ENCODE peak calls at places on chromosomes 1 and 21, in four cellular contexts. S is tibial artery, L is adrenal gland, F is hepatocyte. H is an unnamed sample.

GRCh38 chr1:201468844-201469644 is at the start of gene PHLDA3:
- DNase-seq in S (peak; percentile 96), F (peak; percentile 94), L (peak; percentile 86), H (peak; percentile 92)

GRCh38 chr1:7042322-7043231 is 257.3 kb downstream of the CAMTA1 start:
- DNase-seq in L (no peak), F (peak; percentile 44), S (no peak), H (no peak)

GRCh38 chr1:117581391-117581943 is 24.4 kb upstream of the TENT5C start:
- DNase-seq in L (no peak), F (no peak), S (peak; percentile 53), H (no peak)

GRCh38 chr1:23651069-23651808 is 40.4 kb upstream of the RPL11 start:
- DNase-seq in F (no peak), S (no peak), L (peak; percentile 81), H (no peak)

GRCh38 chr21:42025392-42026071 is 15.4 kb upstream of the ZBTB21 start:
- DNase-seq in F (peak; percentile 28), L (peak; percentile 90), S (peak; percentile 33), H (no peak)

GRCh38 chr1:214354440-214355148 is 73.6 kb downstream of the SMYD2 start:
- DNase-seq in F (no peak), S (no peak), L (no peak), H (no peak)

GRCh38 chr1:101043776-101044175 is 18.2 kb upstream of the DPH5 start:
- DNase-seq in L (no peak), S (no peak), F (peak; percentile 15), H (no peak)

GRCh38 chr1:154943649-154944421 is 7.3 kb upstream of the PMVK start:
- DNase-seq in F (peak; percentile 65), L (no peak), S (no peak), H (no peak)

GRCh38 chr1:207882692-207883091 is 28.2 kb downstream of the CD34 start:
- DNase-seq in F (no peak), L (no peak), S (no peak), H (no peak)

GRCh38 chr1:32272557-32273388 is 19.1 kb upstream of the HDAC1 start:
- DNase-seq in S (no peak), F (no peak), L (no peak), H (no peak)

GRCh38 chr1:31739281-31739853 is 24.8 kb downstream of the ADGRB2 start:
- DNase-seq in F (peak; percentile 32), L (no peak), S (no peak), H (no peak)

GRCh38 chr1:27959792-27960603 is at the start of gene XKR8:
- DNase-seq in L (peak; percentile 74), F (peak; percentile 90), S (peak; percentile 90), H (peak; percentile 88)

GRCh38 chr1:87513270-87513669 is 184.6 kb downstream of the LMO4 start:
- DNase-seq in L (no peak), F (no peak), S (no peak), H (no peak)

GRCh38 chr1:45647248-45648021 is 23.6 kb upstream of the CCDC17 start:
- DNase-seq in L (no peak), F (no peak), S (no peak), H (no peak)

GRCh38 chr1:89060091-89060490 is 4.9 kb downstream of the GBP1 start:
- DNase-seq in S (no peak), F (no peak), L (no peak), H (no peak)

GRCh38 chr21:34073032-34073748 is at the start of the genes MRPS6 and SLC5A3:
- DNase-seq in L (peak; percentile 93), S (peak; percentile 89), F (peak; percentile 96), H (peak; percentile 96)

GRCh38 chr1:173420330-173420806 is 56.8 kb upstream of the PRDX6 start:
- DNase-seq in S (no peak), F (peak; percentile 88), L (peak; percentile 76), H (no peak)

GRCh38 chr1:76501576-76502219 is 365.6 kb upstream of the ST6GALNAC5 start:
- DNase-seq in F (no peak), L (no peak), S (no peak), H (no peak)

GRCh38 chr1:39933956-39934941 is 20.7 kb upstream of the MFSD2A start:
- DNase-seq in F (peak; percentile 94), L (peak; percentile 68), S (peak; percentile 88), H (peak; percentile 94)

GRCh38 chr1:77014396-77014795 is 147.1 kb downstream of the ST6GALNAC5 start:
- DNase-seq in F (no peak), S (no peak), L (no peak), H (no peak)

GRCh38 chr1:62280960-62281465 is 38.2 kb downstream of the KANK4 start:
- DNase-seq in L (no peak), F (no peak), S (no peak), H (no peak)

GRCh38 chr21:22711636-22712035 is 1713.4 kb downstream of the NCAM2 start:
- DNase-seq in S (no peak), L (no peak), F (no peak), H (no peak)

GRCh38 chr1:220239213-220239612 is 33.0 kb downstream of the RAB3GAP2 start:
- DNase-seq in L (no peak), S (no peak), F (no peak), H (no peak)

GRCh38 chr1:225597926-225598575 is 54.9 kb downstream of the ENAH start:
- DNase-seq in S (no peak), L (no peak), F (no peak), H (no peak)

GRCh38 chr1:10693497-10694273 is 102.8 kb downstream of the CASZ1 start:
- DNase-seq in F (peak; percentile 70), L (peak; percentile 47), S (no peak), H (no peak)

GRCh38 chr1:47812848-47813508 is 184.2 kb downstream of the TRABD2B start:
- DNase-seq in F (no peak), L (no peak), S (no peak), H (no peak)

GRCh38 chr1:32404956-32405355 is 10.7 kb upstream of the BSDC1 start:
- DNase-seq in S (no peak), F (no peak), L (no peak), H (no peak)

GRCh38 chr1:111420377-111420776 is 7.2 kb downstream of the OVGP1 start:
- DNase-seq in F (no peak), L (no peak), S (no peak), H (no peak)

GRCh38 chr21:36008505-36008904 is 51.8 kb downstream of the SETD4 start:
- DNase-seq in L (no peak), S (no peak), F (no peak), H (no peak)

GRCh38 chr1:243596441-243597183 is 253.4 kb downstream of the AKT3 start:
- DNase-seq in F (no peak), L (no peak), S (no peak), H (no peak)

GRCh38 chr21:27320868-27321267 is 354.0 kb upstream of the ADAMTS5 start:
- DNase-seq in S (no peak), F (no peak), L (no peak), H (no peak)

GRCh38 chr1:147267711-147268110 is 25.2 kb downstream of the CHD1L start:
- DNase-seq in L (no peak), S (no peak), F (no peak), H (no peak)

GRCh38 chr1:245888809-245889208 is 618.3 kb downstream of the SMYD3 start:
- DNase-seq in L (no peak), S (no peak), F (peak; percentile 49), H (no peak)

DNA sequence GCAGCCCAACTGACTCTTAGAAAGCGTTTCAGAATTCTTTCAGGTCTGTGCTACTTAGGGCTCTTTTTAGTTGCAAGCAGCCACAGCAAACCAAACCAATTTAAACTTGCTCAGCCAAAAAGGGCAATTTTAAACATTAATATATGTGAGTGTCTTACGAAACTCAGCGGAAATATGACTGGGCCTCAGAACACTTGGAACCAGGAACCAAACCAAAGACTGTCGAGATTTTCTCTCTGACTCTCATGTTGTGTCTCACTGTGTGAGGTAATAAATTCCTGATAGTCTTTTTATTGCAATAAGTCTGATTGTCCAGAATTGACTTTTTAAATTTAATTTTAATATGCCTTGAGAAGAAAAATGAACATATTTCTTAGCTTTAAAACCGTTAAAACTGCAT is 122.3 kb downstream of the SYF2 start:
- DNase-seq in F (no peak), L (no peak), S (no peak), H (no peak)
- H3K27me3 ChIP-seq in F (no peaks in the 10 kb centered on the region), L (peaks cover 6% of the 10 kb centered on the region), S (peaks cover 32% of the 10 kb centered on the region), H (peaks cover 4% of the 10 kb centered on the region)

DNA sequence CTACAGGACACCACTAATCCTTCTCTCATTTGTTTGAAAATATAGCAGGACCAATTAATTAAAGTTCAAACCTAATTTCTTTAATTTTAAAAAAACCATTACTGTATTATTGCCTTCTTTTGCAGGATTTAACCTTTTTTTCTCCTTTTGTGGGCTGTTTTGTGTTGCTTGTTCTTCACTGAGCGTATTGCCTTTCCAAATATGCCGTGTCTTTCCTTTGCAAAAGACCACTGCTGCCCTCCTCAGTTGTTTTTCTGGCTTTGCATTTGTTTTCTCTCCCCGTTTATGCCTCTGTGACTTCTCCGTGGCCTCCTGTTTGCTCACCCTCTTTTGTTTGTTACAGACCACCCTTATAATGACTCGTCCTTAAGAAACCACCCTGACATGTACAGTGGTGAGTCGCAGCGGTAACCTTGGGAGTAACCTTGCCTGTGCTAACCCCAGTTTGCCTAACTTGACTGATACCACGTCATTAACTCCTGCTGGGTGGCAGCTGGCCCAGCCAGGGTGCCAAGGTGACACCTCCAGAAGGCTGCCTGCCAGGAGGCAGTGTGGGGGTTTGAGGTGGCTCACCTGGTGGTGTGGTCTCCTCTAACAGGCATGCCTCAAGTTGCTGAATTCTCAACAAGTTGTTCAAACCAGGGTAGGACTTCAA is 81.1 kb upstream of the CNTN2 start:
- DNase-seq in L (no peak), F (no peak), S (no peak), H (no peak)
- H3K27me3 ChIP-seq in L (no peaks in the 10 kb centered on the region), F (peaks cover 66% of the 10 kb centered on the region), S (peaks cover 4% of the 10 kb centered on the region), H (peaks cover 13% of the 10 kb centered on the region)

GRCh38 chr21:33019885-33020557 is 5.7 kb upstream of the OLIG2 start:
- DNase-seq in F (no peak), L (no peak), S (no peak), H (peak; percentile 81)

GRCh38 chr21:33020558-33021100 is 5.1 kb upstream of the OLIG2 start:
- DNase-seq in L (no peak), S (no peak), F (no peak), H (no peak)

GRCh38 chr21:33021150-33021549 is 4.6 kb upstream of the OLIG2 start:
- DNase-seq in F (no peak), S (no peak), L (no peak), H (no peak)

GRCh38 chr21:33018707-33019455 is 6.9 kb upstream of the OLIG2 start:
- DNase-seq in S (no peak), L (no peak), F (no peak), H (no peak)

DNA sequence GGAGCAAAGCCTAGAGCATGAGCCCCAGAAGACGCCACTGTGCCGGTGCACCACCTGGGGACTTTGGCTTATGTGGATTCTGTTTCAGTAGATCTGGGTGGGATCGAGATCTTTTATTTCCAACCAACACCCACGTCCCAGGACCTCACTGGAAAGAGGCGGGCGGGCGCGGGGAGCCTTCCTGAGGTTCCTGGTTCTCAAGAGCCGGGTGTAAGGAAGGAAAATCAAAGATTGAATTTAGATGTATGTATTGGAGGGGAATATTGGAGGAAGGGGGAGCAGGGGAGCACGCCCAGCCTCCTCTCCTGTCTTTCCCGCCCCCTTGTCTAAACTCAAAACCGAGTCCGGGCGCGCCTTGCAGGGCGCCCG is 6.2 kb upstream of the OLIG2 start:
- DNase-seq in F (no peak), S (no peak), L (no peak), H (no peak)
- H3K27me3 ChIP-seq in F (peaks cover 99% of the 10 kb centered on the region), S (peaks cover 82% of the 10 kb centered on the region), L (peaks cover 64% of the 10 kb centered on the region), H (peaks cover 100% of the 10 kb centered on the region)

DNA sequence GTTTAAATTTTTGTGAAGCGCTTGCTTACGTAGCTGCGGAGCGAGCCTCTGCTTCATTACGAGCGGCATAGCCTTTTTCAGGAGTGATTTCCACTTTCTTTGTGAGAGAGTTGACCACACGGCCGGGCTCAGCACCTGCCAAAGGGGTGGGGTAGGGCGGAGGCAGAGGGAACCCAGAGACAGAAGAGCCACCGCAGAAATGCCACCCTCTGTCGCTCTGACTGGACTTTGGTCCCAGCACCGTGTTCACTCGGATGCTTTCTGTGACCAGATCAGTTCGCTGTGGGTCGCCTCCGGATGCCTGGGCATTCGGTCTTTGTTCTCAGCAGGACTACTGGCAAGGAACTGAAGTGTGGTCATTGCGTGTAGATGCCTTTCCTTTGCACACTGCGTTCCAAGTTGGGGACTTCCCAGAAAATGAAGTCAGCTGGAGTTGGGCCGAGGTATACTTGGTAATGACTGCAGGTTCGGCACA is 897 bp downstream of the CHODL start:
- DNase-seq in F (peak; percentile 16), S (peak; percentile 62), L (no peak), H (peak; percentile 45)
- H3K27me3 ChIP-seq in F (peaks cover 60% of the 10 kb centered on the region), S (peaks cover 21% of the 10 kb centered on the region), L (peaks cover 10% of the 10 kb centered on the region), H (peaks cover 41% of the 10 kb centered on the region)

H was measured in left lung.